ENCODE peak calls at places on chromosomes 4 and X, in six cellular contexts. One of them, this sample, is unnamed.

GRCh38 chr4:25970691-25971427 is 56.8 kb downstream of the SMIM20 start:
- DNase-seq in brain microvascular endothelial cell: peak; percentile 33
- DNase-seq in heart left ventricle: no peak
- DNase-seq in left ventricle myocardium inferior: no peak
- DNase-seq in neural progenitor cell: peak; percentile 69
- DNase-seq in psoas muscle: no peak
- DNase-seq in this sample: no peak

GRCh38 chrX:119783026-119783425 is 8.4 kb downstream of the RPL39 start:
- DNase-seq in heart left ventricle: no peak
- DNase-seq in brain microvascular endothelial cell: no peak
- DNase-seq in left ventricle myocardium inferior: no peak
- DNase-seq in psoas muscle: no peak
- DNase-seq in neural progenitor cell: no peak
- DNase-seq in this sample: no peak

GRCh38 chr4:138507527-138507926 is 265.4 kb upstream of the SLC7A11 start:
- DNase-seq in heart left ventricle: no peak
- DNase-seq in psoas muscle: no peak
- DNase-seq in brain microvascular endothelial cell: peak; percentile 49
- DNase-seq in left ventricle myocardium inferior: no peak
- DNase-seq in neural progenitor cell: no peak
- DNase-seq in this sample: no peak

GRCh38 chrX:134544189-134544588 is 84.2 kb downstream of the HPRT1 start:
- DNase-seq in psoas muscle: no peak
- DNase-seq in left ventricle myocardium inferior: no peak
- DNase-seq in neural progenitor cell: no peak
- DNase-seq in brain microvascular endothelial cell: no peak
- DNase-seq in heart left ventricle: no peak
- DNase-seq in this sample: no peak

GRCh38 chr4:189507060-189507459 is 433.6 kb upstream of the FRG1 start:
- DNase-seq in psoas muscle: no peak
- DNase-seq in heart left ventricle: no peak
- DNase-seq in neural progenitor cell: no peak
- DNase-seq in left ventricle myocardium inferior: no peak
- DNase-seq in brain microvascular endothelial cell: no peak
- DNase-seq in this sample: no peak

GRCh38 chr4:109163493-109163892 is 139.0 kb downstream of the COL25A1 start:
- DNase-seq in neural progenitor cell: no peak
- DNase-seq in brain microvascular endothelial cell: no peak
- DNase-seq in left ventricle myocardium inferior: no peak
- DNase-seq in heart left ventricle: no peak
- DNase-seq in psoas muscle: no peak
- DNase-seq in this sample: no peak

GRCh38 chr4:88939697-88940096 is 117.3 kb downstream of the FAM13A start:
- DNase-seq in brain microvascular endothelial cell: peak; percentile 64
- DNase-seq in heart left ventricle: no peak
- DNase-seq in psoas muscle: no peak
- DNase-seq in neural progenitor cell: no peak
- DNase-seq in left ventricle myocardium inferior: no peak
- DNase-seq in this sample: no peak

GRCh38 chrX:154411981-154412340 is 622 bp downstream of the TAFAZZIN start:
- DNase-seq in heart left ventricle: peak; percentile 67
- DNase-seq in brain microvascular endothelial cell: no peak
- DNase-seq in psoas muscle: peak; percentile 82
- DNase-seq in left ventricle myocardium inferior: peak; percentile 65
- DNase-seq in neural progenitor cell: peak; percentile 80
- DNase-seq in this sample: no peak

GRCh38 chr4:85952982-85953650 is 406.7 kb downstream of the MAPK10 start:
- DNase-seq in psoas muscle: no peak
- DNase-seq in neural progenitor cell: no peak
- DNase-seq in heart left ventricle: no peak
- DNase-seq in left ventricle myocardium inferior: no peak
- DNase-seq in brain microvascular endothelial cell: no peak
- DNase-seq in this sample: no peak

DNA sequence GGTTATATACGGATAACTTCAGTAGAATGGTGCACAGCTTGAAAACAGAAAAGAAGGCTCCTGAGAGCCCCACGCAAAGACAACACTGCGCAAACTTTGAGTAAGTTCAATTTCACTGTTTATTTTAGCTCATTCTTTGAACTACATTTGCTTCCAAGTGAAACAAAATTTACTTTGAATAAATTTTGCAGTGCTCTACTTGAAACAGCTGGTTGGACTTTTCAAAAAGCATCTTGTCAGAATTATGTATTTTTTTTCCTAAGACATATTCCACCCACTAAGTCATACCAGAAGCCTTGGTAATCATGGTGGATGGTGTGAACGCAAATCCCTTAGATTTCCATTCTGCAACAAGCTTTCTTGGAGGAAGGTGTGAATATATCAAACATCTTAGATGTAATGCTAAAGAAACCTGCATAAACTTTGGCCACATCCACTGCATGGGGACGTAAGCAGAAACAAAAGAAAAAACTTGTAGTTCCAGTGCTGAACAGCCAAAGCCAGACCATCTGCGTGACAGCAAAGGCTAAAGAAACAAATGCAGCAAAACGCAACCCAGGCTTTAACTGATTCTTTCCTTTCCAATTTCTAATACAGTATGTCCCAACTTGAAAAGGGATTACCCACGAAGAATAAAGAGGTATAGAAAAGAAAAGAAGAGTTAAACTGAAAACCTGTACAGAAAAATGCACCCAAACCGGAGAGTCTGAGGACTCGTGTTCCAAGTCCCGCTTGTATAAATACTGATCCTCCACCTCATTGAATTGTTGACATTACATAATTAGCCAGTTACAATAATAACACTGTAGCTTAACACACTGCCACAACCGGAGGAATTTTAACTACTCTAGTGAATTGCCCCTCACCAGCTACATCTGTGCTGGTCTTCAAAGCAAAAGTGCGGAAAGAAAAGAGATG is 90.9 kb downstream of the SH3RF1 start:
- DNase-seq in heart left ventricle: no peak
- DNase-seq in neural progenitor cell: no peak
- DNase-seq in psoas muscle: no peak
- DNase-seq in brain microvascular endothelial cell: no peak
- DNase-seq in left ventricle myocardium inferior: no peak
- DNase-seq in this sample: no peak
- H3K27ac ChIP-seq in heart left ventricle: no peak overlapping the region
- H3K27ac ChIP-seq in neural progenitor cell: peak overlapping the region; percentile 40
- H3K27ac ChIP-seq in psoas muscle: no peak overlapping the region
- H3K27ac ChIP-seq in brain microvascular endothelial cell: no peak overlapping the region
- H3K27ac ChIP-seq in left ventricle myocardium inferior: peak overlapping the region; percentile 21
- H3K27ac ChIP-seq in this sample: no peak overlapping the region

DNA sequence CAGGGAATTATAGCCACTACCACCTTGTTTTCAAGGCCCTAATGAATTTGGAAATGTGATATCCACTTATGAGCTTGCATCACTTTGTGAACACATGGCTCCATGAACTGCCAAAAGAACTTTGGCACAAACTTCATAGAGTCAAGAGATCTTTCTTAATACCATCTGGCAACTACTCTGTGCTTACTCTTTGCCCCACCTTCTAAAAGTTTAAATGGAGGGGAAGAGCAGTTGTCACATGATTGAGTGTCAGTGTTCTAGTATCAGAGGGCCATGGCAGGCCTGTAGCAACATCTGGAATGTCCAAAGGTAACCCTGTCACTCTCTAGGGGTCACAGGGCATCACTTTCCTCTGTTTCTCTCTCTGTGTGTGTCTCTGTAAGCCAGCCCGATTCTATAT is 2.6 kb upstream of the ADH1B start:
- DNase-seq in left ventricle myocardium inferior: no peak
- DNase-seq in neural progenitor cell: no peak
- DNase-seq in heart left ventricle: no peak
- DNase-seq in brain microvascular endothelial cell: no peak
- DNase-seq in psoas muscle: no peak
- DNase-seq in this sample: no peak
- H3K27ac ChIP-seq in left ventricle myocardium inferior: peak overlapping the region; percentile 83
- H3K27ac ChIP-seq in neural progenitor cell: no peak overlapping the region
- H3K27ac ChIP-seq in heart left ventricle: peak overlapping the region; percentile 71
- H3K27ac ChIP-seq in brain microvascular endothelial cell: no peak overlapping the region
- H3K27ac ChIP-seq in psoas muscle: peak overlapping the region; percentile 71
- H3K27ac ChIP-seq in this sample: peak overlapping the region; percentile 83

GRCh38 chrX:132791725-132792124 is 166.7 kb downstream of the HS6ST2 start:
- DNase-seq in brain microvascular endothelial cell: no peak
- DNase-seq in left ventricle myocardium inferior: no peak
- DNase-seq in neural progenitor cell: no peak
- DNase-seq in heart left ventricle: no peak
- DNase-seq in psoas muscle: no peak
- DNase-seq in this sample: no peak

GRCh38 chrX:132786217-132786616 is 172.2 kb downstream of the HS6ST2 start:
- DNase-seq in heart left ventricle: no peak
- DNase-seq in brain microvascular endothelial cell: no peak
- DNase-seq in left ventricle myocardium inferior: no peak
- DNase-seq in psoas muscle: no peak
- DNase-seq in neural progenitor cell: no peak
- DNase-seq in this sample: no peak
- H3K27ac ChIP-seq in heart left ventricle: no peak overlapping the region
- H3K27ac ChIP-seq in brain microvascular endothelial cell: no peak overlapping the region
- H3K27ac ChIP-seq in left ventricle myocardium inferior: no peak overlapping the region
- H3K27ac ChIP-seq in psoas muscle: no peak overlapping the region
- H3K27ac ChIP-seq in neural progenitor cell: no peak overlapping the region
- H3K27ac ChIP-seq in this sample: no peak overlapping the region

DNA sequence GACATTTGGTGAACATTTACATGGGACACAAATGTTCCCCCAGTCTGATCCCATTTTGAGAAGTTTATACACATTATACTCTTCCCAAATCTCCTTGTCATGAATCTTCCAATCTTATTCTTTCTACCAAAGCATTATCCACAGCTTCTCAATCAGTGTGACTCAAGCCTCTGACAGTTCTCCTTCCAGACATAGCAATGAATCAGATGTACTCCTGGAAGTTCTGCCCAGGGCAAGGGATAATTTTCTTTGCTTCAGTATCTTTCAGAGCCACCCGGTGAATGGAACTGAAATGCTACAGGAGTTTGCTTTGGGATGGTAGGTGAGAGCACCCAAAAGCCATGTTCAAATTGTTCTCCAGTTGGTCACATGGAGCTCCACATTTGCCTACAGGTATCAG is 145.5 kb downstream of the ANXA5 start:
- DNase-seq in neural progenitor cell: no peak
- DNase-seq in psoas muscle: no peak
- DNase-seq in left ventricle myocardium inferior: no peak
- DNase-seq in heart left ventricle: no peak
- DNase-seq in brain microvascular endothelial cell: peak; percentile 12
- DNase-seq in this sample: no peak
- H3K27ac ChIP-seq in neural progenitor cell: no peak overlapping the region
- H3K27ac ChIP-seq in psoas muscle: no peak overlapping the region
- H3K27ac ChIP-seq in left ventricle myocardium inferior: peak overlapping the region; percentile 36
- H3K27ac ChIP-seq in heart left ventricle: no peak overlapping the region
- H3K27ac ChIP-seq in brain microvascular endothelial cell: no peak overlapping the region
- H3K27ac ChIP-seq in this sample: no peak overlapping the region

DNA sequence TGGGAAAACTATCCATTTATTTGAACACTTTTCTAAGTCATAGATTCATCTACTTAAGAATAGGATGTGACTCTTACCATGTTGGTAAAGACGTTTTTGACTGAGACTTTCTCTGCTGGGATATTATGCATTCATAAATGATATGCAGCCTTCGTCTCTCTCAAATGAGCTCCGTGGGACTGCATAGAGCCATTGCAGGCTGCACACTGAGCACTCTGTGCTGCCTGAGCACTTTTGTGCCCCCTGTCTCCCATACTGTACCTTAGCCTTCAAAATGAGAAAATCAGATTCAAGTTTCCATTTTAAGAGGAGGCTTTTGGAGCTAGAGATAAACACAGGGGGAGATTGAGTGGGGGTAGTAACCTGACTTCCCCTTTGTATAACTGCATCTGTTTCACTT is 433.6 kb downstream of the ZIC3 start:
- DNase-seq in left ventricle myocardium inferior: no peak
- DNase-seq in psoas muscle: no peak
- DNase-seq in heart left ventricle: no peak
- DNase-seq in neural progenitor cell: no peak
- DNase-seq in brain microvascular endothelial cell: no peak
- DNase-seq in this sample: no peak
- H3K27ac ChIP-seq in left ventricle myocardium inferior: no peak overlapping the region
- H3K27ac ChIP-seq in psoas muscle: no peak overlapping the region
- H3K27ac ChIP-seq in heart left ventricle: no peak overlapping the region
- H3K27ac ChIP-seq in neural progenitor cell: no peak overlapping the region
- H3K27ac ChIP-seq in brain microvascular endothelial cell: no peak overlapping the region
- H3K27ac ChIP-seq in this sample: no peak overlapping the region

GRCh38 chr4:40195182-40196177 is 1.4 kb upstream of the RHOH start:
- DNase-seq in heart left ventricle: no peak
- DNase-seq in left ventricle myocardium inferior: no peak
- DNase-seq in brain microvascular endothelial cell: no peak
- DNase-seq in neural progenitor cell: no peak
- DNase-seq in psoas muscle: no peak
- DNase-seq in this sample: no peak
- H3K27ac ChIP-seq in heart left ventricle: no peak overlapping the region
- H3K27ac ChIP-seq in left ventricle myocardium inferior: no peak overlapping the region
- H3K27ac ChIP-seq in brain microvascular endothelial cell: no peak overlapping the region
- H3K27ac ChIP-seq in neural progenitor cell: no peak overlapping the region
- H3K27ac ChIP-seq in psoas muscle: no peak overlapping the region
- H3K27ac ChIP-seq in this sample: no peak overlapping the region